ENCODE peak calls at places on chromosomes 7 and 10, in eight cellular contexts. A is SW480; M is stimulated activated CD8-positive, alpha-beta memory T cell treated with anti-CD3 and anti-CD28 coated beads, Interleukin-12 subunit alpha, Interleukin-12 subunit beta, amount 100 ng/mL, for 1 hour; Z is T-cell; N is brain microvascular endothelial cell; I is NCI-H2081; B is T-helper 9 cell; W is GM23338. R is an unnamed sample.

GRCh38 chr10:111102381-111102973 is 25.6 kb downstream of the ADRA2A start:
- DNase-seq in A (no peak), M (no peak), Z (no peak), N (no peak), I (no peak), B (no peak), W (no peak), R (no peak)

GRCh38 chr10:31083765-31084184 is 52.1 kb upstream of the ZNF438 start:
- DNase-seq in A (peak; percentile 78), M (peak; percentile 32), Z (peak; percentile 45), N (peak; percentile 33), I (peak; percentile 52), B (peak; percentile 18), W (peak; percentile 81), R (no peak)

GRCh38 chr7:134016223-134016941 is 110.8 kb upstream of the LRGUK start:
- DNase-seq in A (peak; percentile 36), M (no peak), Z (no peak), N (peak; percentile 21), I (peak; percentile 74), B (no peak), W (peak; percentile 73), R (peak; percentile 76)

GRCh38 chr10:124647421-124648130 is 96.6 kb downstream of the FAM53B start:
- DNase-seq in A (peak; percentile 34), M (peak; percentile 57), Z (peak; percentile 65), N (peak; percentile 28), I (peak; percentile 31), B (peak; percentile 59), W (no peak), R (no peak)

GRCh38 chr10:71408436-71409225 is 11.9 kb downstream of the CDH23 start:
- DNase-seq in A (no peak), M (no peak), Z (no peak), N (no peak), I (no peak), B (no peak), W (no peak), R (no peak)

GRCh38 chr10:306654-307185 is 171.5 kb downstream of the ZMYND11 start:
- DNase-seq in A (no peak), M (no peak), Z (no peak), N (no peak), I (no peak), B (no peak), W (peak; percentile 77), R (no peak)

GRCh38 chr7:37942934-37943610 is 22.6 kb downstream of the EPDR1 start:
- DNase-seq in A (peak; percentile 99), M (no peak), Z (no peak), N (peak; percentile 60), I (no peak), B (no peak), W (peak; percentile 70), R (peak; percentile 29)

GRCh38 chr7:34083440-34083839 is 178.1 kb downstream of the BMPER start:
- DNase-seq in A (no peak), M (no peak), Z (no peak), N (no peak), I (no peak), B (no peak), W (no peak), R (no peak)

GRCh38 chr10:75951627-75952026 is 520.2 kb downstream of the LRMDA start:
- DNase-seq in A (no peak), M (no peak), Z (no peak), N (no peak), I (no peak), B (no peak), W (no peak), R (no peak)

GRCh38 chr7:139575338-139575680 is 51.8 kb downstream of the CLEC2L start:
- DNase-seq in A (no peak), M (no peak), Z (no peak), N (no peak), I (no peak), B (no peak), W (no peak), R (no peak)

GRCh38 chr10:61173450-61173849 is 229.5 kb upstream of the RHOBTB1 start:
- DNase-seq in A (no peak), M (no peak), Z (no peak), N (no peak), I (no peak), B (no peak), W (no peak), R (no peak)

GRCh38 chr7:134685250-134685649 is 38.6 kb downstream of the BPGM start:
- DNase-seq in A (no peak), M (no peak), Z (no peak), N (no peak), I (no peak), B (no peak), W (no peak), R (no peak)

GRCh38 chr7:121137580-121137979 is 149.1 kb downstream of the CPED1 start:
- DNase-seq in A (no peak), M (no peak), Z (no peak), N (no peak), I (no peak), B (no peak), W (no peak), R (no peak)

GRCh38 chr10:54854389-54854788 is 53.4 kb upstream of the PCDH15 start:
- DNase-seq in A (no peak), M (no peak), Z (no peak), N (no peak), I (no peak), B (no peak), W (no peak), R (no peak)

GRCh38 chr7:55016061-55016745 is 2.6 kb upstream of the EGFR start:
- DNase-seq in A (no peak), M (no peak), Z (no peak), N (no peak), I (no peak), B (no peak), W (no peak), R (no peak)

GRCh38 chr10:119273413-119273812 is 66.0 kb downstream of the GRK5 start:
- DNase-seq in A (no peak), M (no peak), Z (no peak), N (no peak), I (no peak), B (no peak), W (no peak), R (no peak)

GRCh38 chr7:141974831-141975230 is 1.3 kb upstream of the TAS2R38 start:
- DNase-seq in A (peak; percentile 36), M (no peak), Z (no peak), N (peak; percentile 20), I (peak; percentile 50), B (no peak), W (peak; percentile 72), R (peak; percentile 73)

GRCh38 chr7:34675749-34676374 is 17.8 kb downstream of the NPSR1 start:
- DNase-seq in A (peak; percentile 39), M (no peak), Z (no peak), N (no peak), I (peak; percentile 27), B (no peak), W (peak; percentile 75), R (peak; percentile 60)

GRCh38 chr7:36916116-36916515 is 191.8 kb upstream of the AOAH start:
- DNase-seq in A (no peak), M (no peak), Z (no peak), N (no peak), I (no peak), B (no peak), W (no peak), R (no peak)

GRCh38 chr10:71796749-71797405 is 23.6 kb upstream of the VSIR start:
- DNase-seq in A (no peak), M (no peak), Z (no peak), N (no peak), I (no peak), B (no peak), W (peak; percentile 35), R (no peak)

GRCh38 chr10:62096534-62096933 is 172.1 kb downstream of the RTKN2 start:
- DNase-seq in A (no peak), M (no peak), Z (no peak), N (no peak), I (no peak), B (no peak), W (no peak), R (no peak)

GRCh38 chr7:44388089-44388970 is 62.9 kb upstream of the CAMK2B start:
- DNase-seq in A (no peak), M (no peak), Z (no peak), N (no peak), I (no peak), B (no peak), W (no peak), R (no peak)

GRCh38 chr10:14382022-14382421 is 51.3 kb upstream of the FRMD4A start:
- DNase-seq in A (no peak), M (peak; percentile 9), Z (peak; percentile 26), N (peak; percentile 75), I (no peak), B (no peak), W (no peak), R (no peak)

GRCh38 chr7:155355176-155355575 is 57.5 kb downstream of the INSIG1 start:
- DNase-seq in A (no peak), M (no peak), Z (no peak), N (no peak), I (no peak), B (no peak), W (no peak), R (no peak)

GRCh38 chr7:128266891-128267839 is 26.1 kb downstream of the LEP start:
- DNase-seq in A (peak; percentile 46), M (no peak), Z (no peak), N (peak; percentile 20), I (peak; percentile 65), B (no peak), W (peak; percentile 81), R (no peak)

GRCh38 chr7:38878694-38879457 is 30.1 kb downstream of the VPS41 start:
- DNase-seq in A (no peak), M (no peak), Z (no peak), N (no peak), I (no peak), B (no peak), W (no peak), R (no peak)

GRCh38 chr10:128500642-128501041 is 374.4 kb upstream of the MKI67 start:
- DNase-seq in A (no peak), M (no peak), Z (no peak), N (no peak), I (no peak), B (no peak), W (no peak), R (no peak)

GRCh38 chr10:16941865-16942264 is 124.6 kb upstream of the RSU1 start:
- DNase-seq in A (no peak), M (no peak), Z (no peak), N (no peak), I (no peak), B (no peak), W (no peak), R (no peak)

GRCh38 chr7:78542981-78543380 is 744.4 kb downstream of the PHTF2 start:
- DNase-seq in A (no peak), M (no peak), Z (no peak), N (no peak), I (no peak), B (no peak), W (no peak), R (no peak)

GRCh38 chr10:124696446-124697392 is 47.5 kb downstream of the FAM53B start:
- DNase-seq in A (no peak), M (no peak), Z (peak; percentile 28), N (no peak), I (no peak), B (no peak), W (no peak), R (no peak)

GRCh38 chr7:30736291-30736690 is 15.6 kb upstream of the INMT start:
- DNase-seq in A (no peak), M (no peak), Z (no peak), N (no peak), I (no peak), B (no peak), W (no peak), R (no peak)

GRCh38 chr7:17651296-17651695 is 289.0 kb downstream of the SNX13 start:
- DNase-seq in A (no peak), M (no peak), Z (no peak), N (no peak), I (no peak), B (no peak), W (no peak), R (no peak)

GRCh38 chr10:96236090-96236478 is 35.3 kb downstream of the BLNK start:
- DNase-seq in A (no peak), M (no peak), Z (no peak), N (no peak), I (no peak), B (no peak), W (no peak), R (no peak)

GRCh38 chr10:132660385-132660784 is 122.8 kb downstream of the INPP5A start:
- DNase-seq in A (no peak), M (no peak), Z (no peak), N (no peak), I (no peak), B (no peak), W (no peak), R (no peak)

R was measured in NCI-H526.